ENCODE peak calls at places on chromosomes 11 and 22, in four cellular contexts. A, T, L and N are unnamed samples.

GRCh38 chr11:11349870-11350325 is 3.2 kb downstream of the CSNK2A3 start:
- DNase-seq in A (no peak), T (peak), L (peak), N (no peak)

GRCh38 chr11:35364101-35364780 is 55.1 kb downstream of the SLC1A2 start:
- DNase-seq in A (peak), T (peak), L (no peak), N (peak)

GRCh38 chr22:32142600-32142999 is 16.5 kb downstream of the C22orf42 start:
- DNase-seq in A (no peak), T (no peak), L (no peak), N (no peak)

GRCh38 chr11:134682577-134682976 is 270.5 kb upstream of the B3GAT1 start:
- DNase-seq in A (no peak), T (no peak), L (no peak), N (no peak)

GRCh38 chr11:132632641-132633124 is 899.6 kb downstream of the OPCML start:
- DNase-seq in A (no peak), T (peak), L (no peak), N (no peak)

GRCh38 chr11:1557168-1557884 is 14.7 kb downstream of the DUSP8 start:
- DNase-seq in A (no peak), T (no peak), L (no peak), N (no peak)

GRCh38 chr11:2805388-2806057 is 80.1 kb downstream of the CDKN1C start:
- DNase-seq in A (peak), T (no peak), L (no peak), N (no peak)

GRCh38 chr11:46450846-46451470 is 59.4 kb upstream of the CHRM4 start:
- DNase-seq in A (no peak), T (no peak), L (no peak), N (no peak)

GRCh38 chr11:18720811-18721575 is 5.0 kb downstream of the IGSF22 start:
- DNase-seq in A (peak), T (no peak), L (peak), N (peak)

GRCh38 chr22:31615481-31615840 is 46.6 kb downstream of the PISD start:
- DNase-seq in A (no peak), T (no peak), L (no peak), N (no peak)

GRCh38 chr11:107858217-107859070 is at the start of gene SLC35F2:
- DNase-seq in A (no peak), T (peak), L (peak), N (no peak)

GRCh38 chr11:1570896-1571759 is 943 bp downstream of the DUSP8 start:
- DNase-seq in A (no peak), T (no peak), L (no peak), N (no peak)

GRCh38 chr22:45594123-45594941 is 77.3 kb upstream of the ATXN10 start:
- DNase-seq in A (no peak), T (no peak), L (no peak), N (no peak)

GRCh38 chr11:60891103-60891741 is 15.2 kb downstream of the PRPF19 start:
- DNase-seq in A (no peak), T (no peak), L (no peak), N (no peak)

GRCh38 chr22:30718938-30719337 is 24.3 kb downstream of the OSBP2 start:
- DNase-seq in A (no peak), T (no peak), L (no peak), N (no peak)

GRCh38 chr22:41913842-41914534 is 886 bp downstream of the SHISA8 start:
- DNase-seq in A (no peak), T (no peak), L (no peak), N (no peak)

GRCh38 chr22:23251445-23252093 is 71.3 kb downstream of the BCR start:
- DNase-seq in A (no peak), T (no peak), L (peak), N (no peak)

GRCh38 chr11:122706261-122706660 is 50.7 kb downstream of the UBASH3B start:
- DNase-seq in A (no peak), T (no peak), L (no peak), N (no peak)
- H3K27ac ChIP-seq in A (no peak), T (peak), L (no peak), N (no peak)

GRCh38 chr11:85595285-85595884 is 31.8 kb downstream of the DLG2 start:
- DNase-seq in A (no peak), T (peak), L (peak), N (no peak)
- H3K27ac ChIP-seq in A (no peak), T (no peak), L (no peak), N (no peak)

DNA sequence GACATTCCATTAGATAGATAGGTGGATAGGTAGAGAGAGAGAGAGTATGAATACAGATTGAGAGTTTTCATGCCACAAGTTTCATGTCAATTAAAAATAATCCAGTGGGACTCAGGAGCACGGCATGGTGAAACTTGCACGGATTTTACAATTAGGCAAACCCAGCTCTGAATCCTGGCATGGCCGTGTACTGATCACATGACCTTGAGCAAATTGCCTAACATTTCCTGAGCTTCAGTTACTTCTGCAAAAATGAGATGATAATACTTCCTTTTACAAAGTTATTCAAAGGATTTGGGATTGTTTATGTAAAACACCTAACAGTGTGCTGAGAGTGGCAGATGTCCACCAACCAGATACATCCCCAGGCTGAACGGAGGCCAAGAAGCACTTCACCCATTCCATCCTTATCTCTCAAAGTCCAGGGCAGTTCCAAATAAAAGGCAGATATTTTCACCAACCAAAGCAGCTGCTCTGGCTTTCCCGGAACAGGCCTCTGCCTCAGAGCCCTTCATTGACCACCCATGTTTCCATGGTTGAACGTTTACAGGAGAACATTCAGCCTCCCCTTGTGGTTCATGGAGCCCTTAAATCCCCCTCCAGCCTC is 17.9 kb downstream of the APLNR start:
- DNase-seq in A (no peak), T (no peak), L (no peak), N (peak)
- H3K27ac ChIP-seq in A (no peak), T (no peak), L (peak), N (no peak)

GRCh38 chr11:43920598-43921419 is 21.6 kb upstream of the C11orf96 start:
- DNase-seq in A (peak), T (peak), L (peak), N (peak)
- H3K27ac ChIP-seq in A (peak), T (peak), L (peak), N (peak)

GRCh38 chr11:73135346-73136284 is 6.5 kb downstream of the FCHSD2 start:
- DNase-seq in A (no peak), T (no peak), L (no peak), N (no peak)
- H3K27ac ChIP-seq in A (no peak), T (no peak), L (no peak), N (no peak)

GRCh38 chr22:19961868-19962245 is 20.2 kb upstream of the TXNRD2 start:
- DNase-seq in A (no peak), T (no peak), L (no peak), N (no peak)

GRCh38 chr22:19961201-19961580 is 19.6 kb upstream of the TXNRD2 start:
- DNase-seq in A (no peak), T (no peak), L (no peak), N (no peak)

GRCh38 chr22:19963863-19964642 is 22.4 kb upstream of the TXNRD2 start:
- DNase-seq in A (no peak), T (no peak), L (no peak), N (no peak)

GRCh38 chr22:19962909-19963806 is 21.5 kb upstream of the TXNRD2 start:
- DNase-seq in A (no peak), T (no peak), L (peak), N (no peak)

DNA sequence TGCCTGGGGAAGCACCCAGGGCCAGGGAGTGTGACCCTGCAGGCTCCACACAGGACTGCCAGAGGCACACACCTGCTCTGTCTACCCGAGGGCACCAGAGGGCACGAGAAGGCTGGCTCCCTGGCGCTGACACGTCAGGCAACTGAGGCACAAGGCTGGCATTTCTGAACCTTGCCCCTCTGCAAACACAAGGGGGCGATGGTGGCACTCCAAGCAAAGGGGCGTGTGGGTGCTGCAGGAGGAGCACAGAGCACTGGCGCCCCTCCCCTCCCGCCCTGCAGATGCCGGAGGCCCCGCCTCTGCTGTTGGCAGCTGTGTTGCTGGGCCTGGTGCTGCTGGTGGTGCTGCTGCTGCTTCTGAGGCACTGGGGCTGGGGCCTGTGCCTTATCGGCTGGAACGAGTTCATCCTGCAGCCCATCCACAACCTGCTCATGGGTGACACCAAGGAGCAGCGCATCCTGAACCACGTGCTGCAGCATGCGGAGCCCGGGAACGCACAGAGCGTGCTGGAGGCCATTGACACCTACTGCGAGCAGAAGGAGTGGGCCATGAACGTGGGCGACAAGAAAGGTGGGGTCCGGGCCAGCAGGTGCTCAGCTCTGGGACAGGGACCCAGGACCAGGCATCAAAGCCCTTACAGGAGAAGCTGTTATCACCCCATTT is 20.8 kb upstream of the TXNRD2 start:
- DNase-seq in A (no peak), T (peak), L (peak), N (no peak)
- H3K27ac ChIP-seq in A (no peak), T (no peak), L (peak), N (no peak)

GRCh38 chr11:76599041-76600013 is 71.2 kb downstream of the LRRC32 start:
- DNase-seq in A (no peak), T (peak), L (no peak), N (peak)
- H3K27ac ChIP-seq in A (no peak), T (peak), L (peak), N (peak)

DNA sequence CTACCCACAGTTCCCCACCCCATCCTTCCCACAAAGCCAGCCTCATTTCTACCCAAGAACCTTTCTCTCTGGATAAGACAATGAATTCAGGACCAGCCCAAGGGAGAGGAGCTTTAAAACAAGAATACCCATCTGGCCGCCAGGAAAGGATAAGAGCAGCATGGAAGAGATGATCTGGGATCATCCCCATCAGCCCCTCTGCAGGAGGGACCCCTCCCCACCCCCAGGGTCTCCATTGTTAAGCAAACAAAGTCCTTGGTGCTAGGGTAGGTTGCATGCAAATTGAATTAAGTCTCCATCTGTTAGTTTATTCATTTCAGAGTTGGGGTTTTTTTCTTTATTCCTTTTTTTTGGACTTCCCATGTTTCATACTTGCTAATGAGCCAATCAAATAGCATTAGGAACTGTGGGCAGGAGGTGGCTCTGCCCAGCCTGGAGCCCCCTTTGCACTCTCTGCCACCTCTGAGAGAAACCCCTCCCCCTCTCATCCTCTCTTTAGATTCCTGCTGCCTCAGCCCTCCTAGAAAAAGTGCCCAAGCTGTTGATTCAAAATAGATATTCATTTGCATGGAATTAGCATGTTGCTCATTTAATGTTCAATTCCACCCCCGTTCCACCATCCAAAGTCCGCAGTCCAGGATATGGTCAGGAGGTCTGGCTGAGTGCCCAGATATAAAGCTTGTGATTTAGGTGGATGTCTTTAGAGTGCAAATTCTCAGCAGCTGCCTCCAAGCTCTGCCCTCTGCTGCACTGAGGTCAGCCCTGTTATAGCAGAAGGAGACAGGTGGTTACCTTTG is 138.5 kb upstream of the NCAM1 start:
- DNase-seq in A (no peak), T (no peak), L (peak), N (no peak)
- H3K27ac ChIP-seq in A (no peak), T (no peak), L (no peak), N (no peak)

GRCh38 chr11:75639752-75640151 is 29.1 kb downstream of the MAP6 start:
- DNase-seq in A (peak), T (no peak), L (peak), N (peak)
- H3K27ac ChIP-seq in A (no peak), T (no peak), L (no peak), N (peak)

GRCh38 chr11:64089915-64090810 is 54.4 kb downstream of the FLRT1 start:
- DNase-seq in A (no peak), T (peak), L (no peak), N (no peak)
- H3K27ac ChIP-seq in A (no peak), T (no peak), L (no peak), N (no peak)